ENCODE peak calls at places on chromosomes 4 and X, in five cellular contexts. Q is IMR-90, T is foreskin fibroblast, I is CD14-positive monocyte, S is sigmoid colon. B is an unnamed sample.

GRCh38 chr4:55117511-55117910 is 7.9 kb downstream of the KDR start:
- DNase-seq in Q (no peak), T (no peak), I (no peak), S (no peak), B (no peak)

GRCh38 chr4:99159699-99160098 is 15.6 kb upstream of the ADH4 start:
- DNase-seq in Q (no peak), T (peak), I (no peak), S (no peak), B (no peak)

GRCh38 chr4:185638548-185639301 is 103.4 kb upstream of the PDLIM3 start:
- DNase-seq in Q (no peak), T (peak), I (no peak), S (no peak), B (no peak)

GRCh38 chrX:19683817-19684216 is 168.5 kb upstream of the MAP3K15 start:
- DNase-seq in Q (no peak), T (no peak), I (no peak), S (no peak), B (no peak)

GRCh38 chr4:110631582-110632505 is 9.0 kb upstream of the PITX2 start:
- DNase-seq in Q (peak), T (peak), I (no peak), S (peak), B (peak)

GRCh38 chr4:73648478-73648877 is 28.2 kb upstream of the RASSF6 start:
- DNase-seq in Q (no peak), T (no peak), I (no peak), S (no peak), B (no peak)

GRCh38 chr4:73608677-73609594 is 11.3 kb downstream of the RASSF6 start:
- DNase-seq in Q (peak), T (peak), I (no peak), S (no peak), B (no peak)

GRCh38 chr4:163107754-163108153 is 58.9 kb downstream of the NAF1 start:
- DNase-seq in Q (peak), T (peak), I (no peak), S (no peak), B (peak)

GRCh38 chr4:108415389-108415788 is 205.0 kb upstream of the RPL34 start:
- DNase-seq in Q (no peak), T (no peak), I (no peak), S (no peak), B (no peak)

GRCh38 chr4:143420227-143420626 is 83.6 kb downstream of the GAB1 start:
- DNase-seq in Q (no peak), T (no peak), I (no peak), S (no peak), B (no peak)

GRCh38 chr4:94534401-94535312 is 82.9 kb downstream of the PDLIM5 start:
- DNase-seq in Q (no peak), T (no peak), I (no peak), S (no peak), B (peak)

GRCh38 chrX:20144491-20144890 is 2.9 kb upstream of the EIF1AX start:
- DNase-seq in Q (peak), T (peak), I (no peak), S (no peak), B (no peak)

GRCh38 chr4:134906404-134907023 is 704.9 kb upstream of the PABPC4L start:
- DNase-seq in Q (no peak), T (no peak), I (no peak), S (no peak), B (no peak)

GRCh38 chrX:153361781-153362397 is 27.9 kb downstream of the ZNF275 start:
- DNase-seq in Q (no peak), T (no peak), I (no peak), S (no peak), B (no peak)

GRCh38 chr4:16721618-16722291 is 176.7 kb downstream of the LDB2 start:
- DNase-seq in Q (peak), T (peak), I (no peak), S (no peak), B (no peak)

GRCh38 chrX:118740276-118740889 is 13.0 kb downstream of the IL13RA1 start:
- DNase-seq in Q (no peak), T (no peak), I (no peak), S (no peak), B (no peak)

GRCh38 chr4:106869551-106869950 is 166.6 kb downstream of the DKK2 start:
- DNase-seq in Q (no peak), T (peak), I (no peak), S (no peak), B (no peak)

GRCh38 chr4:168885416-168885815 is 124.6 kb downstream of the CBR4 start:
- DNase-seq in Q (no peak), T (no peak), I (no peak), S (no peak), B (no peak)

GRCh38 chrX:153830632-153831434 is 489 bp upstream of the PDZD4 start:
- DNase-seq in Q (no peak), T (no peak), I (no peak), S (no peak), B (peak)

GRCh38 chr4:180028682-180029081 is 2214.5 kb upstream of the TENM3 start:
- DNase-seq in Q (peak), T (no peak), I (no peak), S (no peak), B (no peak)

GRCh38 chr4:3704669-3705068 is 61.5 kb upstream of the ADRA2C start:
- DNase-seq in Q (no peak), T (no peak), I (peak), S (no peak), B (no peak)

GRCh38 chr4:89889289-89889688 is 5.4 kb upstream of the MMRN1 start:
- DNase-seq in Q (no peak), T (no peak), I (peak), S (no peak), B (no peak)

GRCh38 chr4:164136181-164136616 is 617.7 kb upstream of the SMIM31 start:
- DNase-seq in Q (peak), T (no peak), I (no peak), S (no peak), B (no peak)

GRCh38 chr4:2395584-2395983 is 22.9 kb downstream of the ZFYVE28 start:
- DNase-seq in Q (no peak), T (no peak), I (no peak), S (no peak), B (no peak)
- TF ChIP-seq CTCF in Q (no peak), T (no peak), I (no peak), S (no peak), B (no peak)

GRCh38 chrX:131609480-131609879 is 65.6 kb downstream of the OR13H1 start:
- DNase-seq in Q (no peak), T (no peak), I (no peak), S (no peak), B (no peak)
- TF ChIP-seq CTCF in Q (no peak), T (no peak), I (no peak), S (no peak), B (no peak)

GRCh38 chrX:40573763-40574162 is 7.0 kb upstream of the ATP6AP2 start:
- DNase-seq in Q (peak), T (peak), I (no peak), S (no peak), B (no peak)
- TF ChIP-seq CTCF in Q (peak), T (peak), I (peak), S (no peak), B (peak)

GRCh38 chr4:187075514-187075913 is 351.9 kb upstream of the FAT1 start:
- DNase-seq in Q (peak), T (no peak), I (no peak), S (no peak), B (no peak)

GRCh38 chr4:187071896-187072295 is 348.2 kb upstream of the FAT1 start:
- DNase-seq in Q (no peak), T (no peak), I (no peak), S (no peak), B (no peak)

GRCh38 chr4:187073820-187074219 is 350.2 kb upstream of the FAT1 start:
- DNase-seq in Q (no peak), T (no peak), I (no peak), S (no peak), B (no peak)

GRCh38 chr4:187077749-187078148 is 354.1 kb upstream of the FAT1 start:
- DNase-seq in Q (no peak), T (no peak), I (no peak), S (no peak), B (no peak)
- TF ChIP-seq CTCF in Q (no peak), T (no peak), I (no peak), S (no peak), B (no peak)

GRCh38 chrX:116499780-116500179 is 37.0 kb upstream of the CT83 start:
- DNase-seq in Q (no peak), T (peak), I (no peak), S (no peak), B (no peak)
- TF ChIP-seq CTCF in Q (no peak), T (no peak), I (no peak), S (no peak), B (no peak)

GRCh38 chr4:115042496-115042895 is 70.9 kb downstream of the NDST4 start:
- DNase-seq in Q (no peak), T (no peak), I (no peak), S (no peak), B (no peak)
- TF ChIP-seq CTCF in Q (no peak), T (peak), I (no peak), S (no peak), B (no peak)

DNA sequence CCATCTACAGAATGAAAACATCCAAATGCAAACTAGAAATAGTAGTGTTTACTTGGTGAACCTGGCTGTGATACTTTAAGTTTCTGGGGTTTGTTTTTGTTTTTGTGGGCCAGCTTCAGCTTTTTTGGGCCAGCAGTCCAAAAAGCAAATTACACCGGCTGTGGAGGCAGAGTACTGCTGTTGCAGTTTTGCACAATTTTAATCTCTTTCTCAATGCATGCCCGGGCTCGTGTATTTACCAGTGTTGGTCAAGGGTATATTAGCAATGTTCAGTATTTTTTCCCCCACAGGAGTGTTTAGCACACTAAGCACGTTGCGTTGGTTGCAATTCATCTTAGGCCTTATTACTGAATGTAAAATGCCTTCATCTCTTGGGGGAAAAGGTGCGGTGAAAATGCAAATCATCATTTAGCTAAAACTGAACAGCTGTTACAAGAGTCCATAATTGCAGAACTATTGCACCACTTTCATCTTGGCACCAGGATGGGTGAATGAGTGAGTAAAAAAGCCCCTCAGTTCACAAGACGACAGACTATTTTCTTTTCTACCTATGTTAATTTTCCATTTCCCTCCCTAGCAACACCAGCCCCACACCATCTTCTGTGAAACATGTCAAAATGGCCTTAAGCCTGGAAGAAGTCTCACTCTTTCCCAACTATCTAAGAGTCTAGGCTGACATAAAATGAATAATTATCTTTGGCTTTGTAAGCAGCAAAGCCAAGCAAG is 1.8 kb upstream of the CNOT6L start:
- DNase-seq in Q (no peak), T (peak), I (no peak), S (no peak), B (no peak)
- TF ChIP-seq CTCF in Q (no peak), T (no peak), I (no peak), S (no peak), B (no peak)

GRCh38 chr4:186714006-186714675 is 9.5 kb downstream of the FAT1 start:
- DNase-seq in Q (no peak), T (no peak), I (no peak), S (no peak), B (no peak)
- TF ChIP-seq CTCF in Q (no peak), T (no peak), I (no peak), S (no peak), B (no peak)

DNA sequence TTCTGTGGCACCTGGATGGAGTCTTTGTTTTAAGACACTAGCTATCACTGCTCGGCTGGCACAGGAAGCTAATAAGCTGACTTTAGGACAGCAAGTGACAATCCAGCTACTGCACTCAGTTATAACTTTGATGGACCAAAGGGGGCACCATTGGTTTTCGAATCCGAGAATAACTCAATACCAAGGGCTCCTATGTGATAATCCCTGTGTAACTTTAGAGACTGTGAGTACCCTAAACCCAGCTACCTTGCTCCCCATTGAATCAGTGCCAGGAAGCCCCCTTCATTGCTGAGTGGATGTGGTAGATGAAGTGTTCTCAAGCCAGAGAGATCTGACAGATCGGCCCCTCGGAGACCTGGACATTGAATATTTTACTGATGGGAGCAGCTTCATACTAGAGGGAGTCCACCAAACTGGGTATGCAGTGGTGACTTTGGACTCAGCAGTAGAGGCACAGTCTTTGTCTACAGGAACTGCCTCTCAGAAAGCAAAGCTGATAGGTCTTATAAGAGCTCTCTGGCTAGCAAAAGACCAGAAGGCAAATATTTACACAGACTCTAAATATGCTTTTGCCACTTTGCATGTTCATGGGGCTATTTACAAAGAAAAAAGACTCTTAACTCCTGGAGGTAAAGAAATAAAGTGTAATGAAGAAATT is 35.5 kb upstream of the UGT2B7 start:
- DNase-seq in Q (no peak), T (peak), I (no peak), S (no peak), B (no peak)
- TF ChIP-seq CTCF in Q (peak), T (no peak), I (no peak), S (no peak), B (peak)

B was measured in GM13976.